ENCODE peak calls at places on chromosome 9, in ten cellular contexts. One of them, this sample, is unnamed.

GRCh38 chr9:82903503-82903902 is 159.4 kb downstream of the RASEF start:
- DNase-seq in cardiac fibroblast: no peak
- DNase-seq in GM04503: no peak
- DNase-seq in Calu3: no peak
- DNase-seq in NCI-H460: no peak
- DNase-seq in NCI-H187: no peak
- DNase-seq in EL: peak
- DNase-seq in nephron progenitor cell: no peak
- DNase-seq in psoas muscle: no peak
- DNase-seq in NCI-H748 treated with DMSO at 0.1 percent for 48 hours: no peak
- DNase-seq in this sample: no peak

GRCh38 chr9:128190516-128191405 is 611 bp downstream of the CIZ1 start:
- DNase-seq in Calu3: no peak
- DNase-seq in psoas muscle: no peak
- DNase-seq in nephron progenitor cell: no peak
- DNase-seq in NCI-H460: no peak
- DNase-seq in GM04503: no peak
- DNase-seq in EL: no peak
- DNase-seq in NCI-H748 treated with DMSO at 0.1 percent for 48 hours: no peak
- DNase-seq in NCI-H187: no peak
- DNase-seq in cardiac fibroblast: no peak
- DNase-seq in this sample: no peak

GRCh38 chr9:16883586-16883985 is 13.1 kb upstream of the BNC2 start:
- DNase-seq in Calu3: no peak
- DNase-seq in NCI-H187: no peak
- DNase-seq in NCI-H460: no peak
- DNase-seq in cardiac fibroblast: no peak
- DNase-seq in psoas muscle: no peak
- DNase-seq in nephron progenitor cell: no peak
- DNase-seq in EL: peak
- DNase-seq in NCI-H748 treated with DMSO at 0.1 percent for 48 hours: no peak
- DNase-seq in GM04503: no peak
- DNase-seq in this sample: no peak

GRCh38 chr9:5608298-5609254 is 20.3 kb upstream of the RIC1 start:
- DNase-seq in nephron progenitor cell: no peak
- DNase-seq in NCI-H748 treated with DMSO at 0.1 percent for 48 hours: no peak
- DNase-seq in NCI-H460: no peak
- DNase-seq in cardiac fibroblast: peak
- DNase-seq in GM04503: no peak
- DNase-seq in NCI-H187: no peak
- DNase-seq in psoas muscle: no peak
- DNase-seq in Calu3: peak
- DNase-seq in EL: no peak
- DNase-seq in this sample: no peak

GRCh38 chr9:125189011-125189360 is 617 bp downstream of the PPP6C start:
- DNase-seq in cardiac fibroblast: no peak
- DNase-seq in Calu3: peak
- DNase-seq in NCI-H460: no peak
- DNase-seq in psoas muscle: peak
- DNase-seq in nephron progenitor cell: peak
- DNase-seq in NCI-H748 treated with DMSO at 0.1 percent for 48 hours: no peak
- DNase-seq in NCI-H187: no peak
- DNase-seq in GM04503: no peak
- DNase-seq in EL: peak
- DNase-seq in this sample: no peak

GRCh38 chr9:128526729-128527128 is 22.2 kb downstream of the GLE1 start:
- DNase-seq in NCI-H748 treated with DMSO at 0.1 percent for 48 hours: no peak
- DNase-seq in GM04503: no peak
- DNase-seq in NCI-H187: no peak
- DNase-seq in NCI-H460: no peak
- DNase-seq in EL: no peak
- DNase-seq in nephron progenitor cell: no peak
- DNase-seq in Calu3: no peak
- DNase-seq in psoas muscle: no peak
- DNase-seq in cardiac fibroblast: no peak
- DNase-seq in this sample: no peak

GRCh38 chr9:123225374-123225813 is 43.0 kb downstream of the STRBP start:
- DNase-seq in EL: peak
- DNase-seq in nephron progenitor cell: no peak
- DNase-seq in NCI-H748 treated with DMSO at 0.1 percent for 48 hours: no peak
- DNase-seq in cardiac fibroblast: peak
- DNase-seq in psoas muscle: no peak
- DNase-seq in GM04503: peak
- DNase-seq in Calu3: peak
- DNase-seq in NCI-H460: peak
- DNase-seq in NCI-H187: no peak
- DNase-seq in this sample: peak

GRCh38 chr9:120697448-120697847 is 16.8 kb downstream of the MEGF9 start:
- DNase-seq in GM04503: no peak
- DNase-seq in EL: no peak
- DNase-seq in cardiac fibroblast: no peak
- DNase-seq in NCI-H748 treated with DMSO at 0.1 percent for 48 hours: no peak
- DNase-seq in NCI-H187: no peak
- DNase-seq in Calu3: no peak
- DNase-seq in psoas muscle: no peak
- DNase-seq in NCI-H460: no peak
- DNase-seq in nephron progenitor cell: no peak
- DNase-seq in this sample: no peak

GRCh38 chr9:33025572-33026347 is 687 bp downstream of the DNAJA1 start:
- DNase-seq in NCI-H460: no peak
- DNase-seq in NCI-H187: peak
- DNase-seq in GM04503: no peak
- DNase-seq in nephron progenitor cell: peak
- DNase-seq in Calu3: peak
- DNase-seq in psoas muscle: no peak
- DNase-seq in EL: peak
- DNase-seq in cardiac fibroblast: peak
- DNase-seq in NCI-H748 treated with DMSO at 0.1 percent for 48 hours: peak
- DNase-seq in this sample: no peak

GRCh38 chr9:12696931-12697622 is 3.9 kb downstream of the TYRP1 start:
- DNase-seq in NCI-H187: no peak
- DNase-seq in Calu3: no peak
- DNase-seq in NCI-H748 treated with DMSO at 0.1 percent for 48 hours: no peak
- DNase-seq in GM04503: no peak
- DNase-seq in nephron progenitor cell: no peak
- DNase-seq in psoas muscle: no peak
- DNase-seq in cardiac fibroblast: no peak
- DNase-seq in EL: no peak
- DNase-seq in NCI-H460: no peak
- DNase-seq in this sample: no peak

GRCh38 chr9:98450486-98450885 is 195.0 kb upstream of the TBC1D2 start:
- DNase-seq in NCI-H460: no peak
- DNase-seq in NCI-H187: no peak
- DNase-seq in psoas muscle: no peak
- DNase-seq in GM04503: peak
- DNase-seq in NCI-H748 treated with DMSO at 0.1 percent for 48 hours: no peak
- DNase-seq in nephron progenitor cell: no peak
- DNase-seq in Calu3: no peak
- DNase-seq in cardiac fibroblast: no peak
- DNase-seq in EL: peak
- DNase-seq in this sample: peak

GRCh38 chr9:133306242-133307194 is 29.5 kb downstream of the SURF6 start:
- DNase-seq in NCI-H748 treated with DMSO at 0.1 percent for 48 hours: no peak
- DNase-seq in NCI-H187: no peak
- DNase-seq in Calu3: no peak
- DNase-seq in cardiac fibroblast: no peak
- DNase-seq in nephron progenitor cell: no peak
- DNase-seq in psoas muscle: no peak
- DNase-seq in EL: peak
- DNase-seq in GM04503: no peak
- DNase-seq in NCI-H460: no peak
- DNase-seq in this sample: no peak

GRCh38 chr9:77533678-77534077 is 114.4 kb downstream of the GNA14 start:
- DNase-seq in psoas muscle: no peak
- DNase-seq in GM04503: no peak
- DNase-seq in NCI-H187: no peak
- DNase-seq in Calu3: no peak
- DNase-seq in EL: no peak
- DNase-seq in NCI-H748 treated with DMSO at 0.1 percent for 48 hours: no peak
- DNase-seq in cardiac fibroblast: no peak
- DNase-seq in NCI-H460: no peak
- DNase-seq in nephron progenitor cell: no peak
- DNase-seq in this sample: no peak

GRCh38 chr9:108983885-108984284 is 29.4 kb downstream of the CTNNAL1 start:
- DNase-seq in cardiac fibroblast: no peak
- DNase-seq in EL: no peak
- DNase-seq in NCI-H187: no peak
- DNase-seq in psoas muscle: no peak
- DNase-seq in NCI-H748 treated with DMSO at 0.1 percent for 48 hours: no peak
- DNase-seq in Calu3: no peak
- DNase-seq in nephron progenitor cell: no peak
- DNase-seq in NCI-H460: no peak
- DNase-seq in GM04503: no peak
- DNase-seq in this sample: no peak